ENCODE peak calls at places on chromosomes 16 and 17, in seven cellular contexts. Q is PC-9, T is GM23338, F is colonic mucosa, W is PC-3, O is heart left ventricle, I is tibial artery. C is an unnamed sample.

GRCh38 chr16:81604960-81605383 is 160.4 kb downstream of the CMIP start:
- DNase-seq in Q (peak), T (no peak), F (no peak), W (peak), O (peak), I (no peak), C (no peak)

GRCh38 chr16:19555938-19556778 is 655 bp downstream of the VPS35L start:
- DNase-seq in Q (no peak), T (peak), F (peak), W (peak), O (no peak), I (no peak), C (no peak)

GRCh38 chr16:30951785-30952184 is 2.9 kb downstream of the ORAI3 start:
- DNase-seq in Q (peak), T (no peak), F (peak), W (no peak), O (peak), I (peak), C (no peak)

GRCh38 chr16:30395155-30395991 is at the start of gene ZNF48:
- DNase-seq in Q (peak), T (peak), F (peak), W (peak), O (peak), I (peak), C (peak)

GRCh38 chr17:57440522-57441269 is 184.4 kb downstream of the MSI2 start:
- DNase-seq in Q (peak), T (peak), F (peak), W (peak), O (peak), I (peak), C (peak)

GRCh38 chr17:61259360-61259759 is 140.3 kb upstream of the TBX2 start:
- DNase-seq in Q (no peak), T (no peak), F (no peak), W (no peak), O (no peak), I (no peak), C (no peak)

GRCh38 chr17:1122681-1123396 is 56.9 kb downstream of the ABR start:
- DNase-seq in Q (peak), T (peak), F (peak), W (peak), O (peak), I (peak), C (no peak)

GRCh38 chr17:77594416-77595209 is 363.9 kb upstream of the TNRC6C start:
- DNase-seq in Q (no peak), T (no peak), F (no peak), W (no peak), O (peak), I (no peak), C (no peak)

GRCh38 chr17:31787082-31787481 is 72.0 kb downstream of the COPRS start:
- DNase-seq in Q (no peak), T (no peak), F (no peak), W (no peak), O (no peak), I (no peak), C (no peak)

DNA sequence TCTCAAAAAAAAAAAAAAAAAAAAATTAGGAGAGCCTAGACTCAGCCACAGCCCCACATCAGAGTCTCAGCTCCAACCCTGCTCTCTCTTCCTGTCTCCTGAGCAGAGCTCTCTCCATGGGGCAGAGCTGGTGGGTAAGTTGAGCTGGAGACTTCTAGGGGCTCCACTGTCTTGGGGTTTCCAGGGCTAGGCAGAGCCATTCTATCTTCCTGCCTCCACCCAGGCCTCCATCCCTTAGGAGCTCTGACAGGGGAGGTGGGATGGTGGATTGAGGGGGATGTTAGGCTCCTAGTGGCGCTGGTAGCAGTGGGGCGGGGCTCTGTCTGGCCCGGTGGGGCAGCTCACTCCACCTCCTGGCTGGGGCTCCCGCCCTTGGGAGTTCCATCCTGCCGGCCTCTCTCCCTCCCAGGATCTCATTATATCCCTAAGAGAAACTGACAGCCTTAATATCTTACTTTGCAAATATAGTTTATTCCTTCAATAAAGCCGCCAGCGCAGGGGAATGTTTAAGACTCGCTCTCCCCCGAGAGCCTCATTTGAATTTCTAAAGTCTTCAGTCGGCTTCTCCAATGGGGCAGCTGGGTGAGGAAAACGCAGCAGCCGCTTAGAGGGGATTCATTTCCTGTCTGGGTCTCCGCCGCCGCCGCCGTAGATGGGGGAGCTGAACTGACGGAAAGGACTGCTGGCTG is 19.2 kb upstream of the C1QL1 start:
- DNase-seq in Q (no peak), T (peak), F (no peak), W (no peak), O (no peak), I (no peak), C (no peak)
- H3K4me3 ChIP-seq in Q (no peak), T (peak), F (no peak), W (no peak), O (no peak), I (no peak), C (peak)

GRCh38 chr16:75319513-75320401 is 68.3 kb upstream of the BCAR1 start:
- DNase-seq in Q (no peak), T (no peak), F (no peak), W (peak), O (no peak), I (no peak), C (peak)
- H3K4me3 ChIP-seq in Q (no peak), T (no peak), F (no peak), W (no peak), O (no peak), I (no peak), C (no peak)

GRCh38 chr17:74736423-74737298 is at the start of gene RAB37:
- DNase-seq in Q (no peak), T (peak), F (peak), W (no peak), O (no peak), I (no peak), C (no peak)
- H3K4me3 ChIP-seq in Q (no peak), T (peak), F (peak), W (no peak), O (peak), I (peak), C (no peak)

GRCh38 chr17:79497949-79498348 is 112.9 kb downstream of the RBFOX3 start:
- DNase-seq in Q (no peak), T (no peak), F (no peak), W (no peak), O (no peak), I (no peak), C (no peak)
- H3K4me3 ChIP-seq in Q (no peak), T (no peak), F (no peak), W (no peak), O (no peak), I (no peak), C (no peak)

GRCh38 chr16:89922477-89922883 is 662 bp upstream of the TUBB3 start:
- DNase-seq in Q (peak), T (peak), F (peak), W (peak), O (peak), I (peak), C (peak)

GRCh38 chr16:89919535-89920406 is 1.1 kb downstream of the MC1R start:
- DNase-seq in Q (no peak), T (no peak), F (no peak), W (no peak), O (no peak), I (no peak), C (no peak)

GRCh38 chr16:89921699-89922476 is 1.3 kb upstream of the TUBB3 start:
- DNase-seq in Q (peak), T (peak), F (peak), W (peak), O (peak), I (peak), C (peak)

GRCh38 chr16:89920723-89921122 is 2.1 kb downstream of the MC1R start:
- DNase-seq in Q (no peak), T (no peak), F (no peak), W (no peak), O (no peak), I (no peak), C (no peak)

GRCh38 chr16:89921131-89921698 is 1.9 kb upstream of the TUBB3 start:
- DNase-seq in Q (no peak), T (peak), F (no peak), W (no peak), O (no peak), I (no peak), C (no peak)
- H3K4me3 ChIP-seq in Q (no peak), T (peak), F (no peak), W (peak), O (peak), I (peak), C (no peak)